ENCODE peak calls at places on chromosomes 11 and 22, in five cellular contexts. H is IMR-90, E is GM12878, B is mammary epithelial cell, X is fibroblast of lung. U is an unnamed sample.
A peak's percentile ranks its signal among the peaks of the same experiment; 100 is the strongest.

GRCh38 chr11:124762624-124763155 is 600 bp upstream of the ESAM start:
- DNase-seq in B (no peak), H (no peak), E (no peak), X (no peak), U (no peak)

GRCh38 chr11:59413646-59414045 is 12.6 kb downstream of the OR5A2 start:
- DNase-seq in B (no peak), X (no peak), E (no peak), H (no peak), U (no peak)

GRCh38 chr11:126318642-126319373 is 14.9 kb downstream of the DCPS start:
- DNase-seq in B (peak; percentile 96), X (peak; percentile 96), E (peak; percentile 55), H (peak; percentile 97), U (no peak)

GRCh38 chr11:117010808-117011540 is 87.3 kb downstream of the SIK3 start:
- DNase-seq in E (no peak), H (peak; percentile 92), B (peak; percentile 95), X (peak; percentile 85), U (no peak)

GRCh38 chr11:113587318-113587739 is 112.1 kb upstream of the DRD2 start:
- DNase-seq in B (peak; percentile 50), X (no peak), H (peak; percentile 4), E (no peak), U (no peak)

GRCh38 chr11:57597461-57597892 is at the start of gene SERPING1:
- DNase-seq in B (no peak), E (no peak), X (peak; percentile 48), H (no peak), U (no peak)

GRCh38 chr11:15038963-15039362 is 34.4 kb upstream of the CALCB start:
- DNase-seq in X (peak; percentile 37), E (no peak), H (peak; percentile 15), B (peak; percentile 24), U (peak; percentile 59)

GRCh38 chr11:33987975-33988580 is 63.5 kb upstream of the CAPRIN1 start:
- DNase-seq in X (peak; percentile 90), B (peak; percentile 48), H (peak; percentile 78), E (no peak), U (peak; percentile 94)

GRCh38 chr22:20904008-20904979 is 12.9 kb upstream of the CRKL start:
- DNase-seq in X (peak; percentile 99), B (peak; percentile 98), E (no peak), H (peak; percentile 99), U (no peak)

GRCh38 chr22:19878461-19879247 is 24.0 kb upstream of the GNB1L start:
- DNase-seq in E (no peak), X (peak; percentile 59), H (peak; percentile 26), B (no peak), U (no peak)

GRCh38 chr22:33678523-33678922 is 241.8 kb downstream of the LARGE1 start:
- DNase-seq in B (no peak), E (no peak), X (no peak), H (no peak), U (no peak)

GRCh38 chr11:86500500-86501170 is 125.9 kb downstream of the CCDC81 start:
- DNase-seq in H (no peak), X (no peak), B (no peak), E (no peak), U (no peak)

GRCh38 chr11:12717851-12718291 is 43.6 kb downstream of the TEAD1 start:
- DNase-seq in H (no peak), B (peak; percentile 76), E (peak; percentile 74), X (no peak), U (no peak)

GRCh38 chr11:95330332-95330731 is 99.3 kb upstream of the SESN3 start:
- DNase-seq in B (no peak), X (no peak), H (no peak), E (no peak), U (no peak)

GRCh38 chr11:63841554-63841953 is 2.6 kb downstream of the MARK2 start:
- DNase-seq in E (no peak), B (peak; percentile 71), H (peak; percentile 22), X (no peak), U (no peak)

GRCh38 chr11:74453373-74453975 is 13.9 kb downstream of the KCNE3 start:
- DNase-seq in E (peak; percentile 9), X (peak; percentile 72), B (peak; percentile 31), H (peak; percentile 63), U (peak; percentile 86)

GRCh38 chr11:94910779-94911178 is 62.6 kb downstream of the CWC15 start:
- DNase-seq in H (peak; percentile 88), B (no peak), X (peak; percentile 61), E (no peak), U (no peak)

GRCh38 chr11:86408845-86409244 is 34.2 kb downstream of the CCDC81 start:
- DNase-seq in H (no peak), B (no peak), E (no peak), X (peak; percentile 5), U (no peak)

GRCh38 chr11:2846056-2846455 is 39.5 kb downstream of the CDKN1C start:
- DNase-seq in B (no peak), E (no peak), X (no peak), H (peak; percentile 48), U (no peak)

GRCh38 chr11:28738549-28738948 is 630.4 kb downstream of the METTL15 start:
- DNase-seq in B (peak; percentile 73), H (peak; percentile 34), E (no peak), X (no peak), U (no peak)

GRCh38 chr11:128929991-128930390 is 12.7 kb downstream of the TP53AIP1 start:
- DNase-seq in E (no peak), X (no peak), H (peak; percentile 73), B (no peak), U (no peak)

GRCh38 chr22:24107668-24108067 is 73.6 kb upstream of the SUSD2 start:
- DNase-seq in B (peak; percentile 53), H (peak; percentile 90), X (peak; percentile 92), E (no peak), U (no peak)

GRCh38 chr11:36010010-36010740 is 66.3 kb downstream of the LDLRAD3 start:
- DNase-seq in X (peak; percentile 80), H (peak; percentile 57), B (peak; percentile 45), E (no peak), U (no peak)

GRCh38 chr11:92129811-92130210 is 94.8 kb upstream of the FAT3 start:
- DNase-seq in B (no peak), H (no peak), X (no peak), E (no peak), U (no peak)

GRCh38 chr11:128487978-128488377 is 99.4 kb downstream of the ETS1 start:
- DNase-seq in B (no peak), X (no peak), E (no peak), H (no peak), U (no peak)

GRCh38 chr22:23608583-23608982 is 23.5 kb downstream of the DRICH1 start:
- DNase-seq in E (no peak), B (no peak), H (peak; percentile 39), X (peak; percentile 10), U (no peak)

GRCh38 chr22:36470994-36471331 is 10.5 kb downstream of the TXN2 start:
- DNase-seq in X (peak; percentile 58), B (no peak), E (no peak), H (peak; percentile 73), U (no peak)

GRCh38 chr11:36404831-36405230 is 105.2 kb downstream of the TRAF6 start:
- DNase-seq in B (no peak), X (peak; percentile 20), H (peak; percentile 28), E (no peak), U (no peak)

GRCh38 chr11:57511741-57512430 is 3.6 kb downstream of the SLC43A1 start:
- DNase-seq in H (no peak), X (no peak), E (no peak), B (no peak), U (peak; percentile 87)

GRCh38 chr22:35043251-35043931 is 22.6 kb upstream of the ISX start:
- DNase-seq in E (no peak), H (no peak), X (no peak), B (no peak), U (peak; percentile 79)

GRCh38 chr22:17823226-17823625 is 49.0 kb upstream of the BID start:
- DNase-seq in B (no peak), H (no peak), E (no peak), X (no peak), U (no peak)

GRCh38 chr11:22778642-22779041 is 51.0 kb downstream of the SVIP start:
- DNase-seq in E (no peak), X (no peak), H (no peak), B (no peak), U (no peak)

GRCh38 chr22:37848587-37849088 is 581 bp upstream of the EIF3L start:
- DNase-seq in H (peak; percentile 16), X (peak; percentile 48), B (peak; percentile 20), E (no peak), U (peak; percentile 45)

GRCh38 chr22:47352920-47353700 is 590.7 kb downstream of the TBC1D22A start:
- DNase-seq in H (no peak), E (no peak), X (no peak), B (no peak), U (no peak)

GRCh38 chr22:50469377-50470305 is 5.2 kb downstream of the SBF1 start:
- DNase-seq in X (peak; percentile 17), E (peak; percentile 87), H (peak; percentile 13), B (peak; percentile 84), U (peak; percentile 92)

GRCh38 chr22:27337676-27338075 is 463.9 kb downstream of the MN1 start:
- DNase-seq in X (no peak), B (no peak), E (no peak), H (no peak), U (no peak)
- H3K9me3 ChIP-seq in X (no peaks in the 10 kb centered on the region), B (peaks cover 5% of the 10 kb centered on the region), E (no peaks in the 10 kb centered on the region), H (peaks cover 3% of the 10 kb centered on the region), U (peaks cover 7% of the 10 kb centered on the region)

GRCh38 chr11:64923151-64923661 is 1.3 kb upstream of the PPP2R5B start:
- DNase-seq in B (no peak), E (no peak), H (no peak), X (no peak), U (no peak)
- H2AFZ ChIP-seq in B (peak overlapping the region; percentile 98), E (no peak overlapping the region), H (peak overlapping the region; percentile 100), X (peak overlapping the region; percentile 99), U (no peak overlapping the region)

GRCh38 chr11:102587722-102588121 is 37.4 kb downstream of the MMP20 start:
- DNase-seq in B (no peak), X (no peak), E (no peak), H (no peak), U (no peak)

GRCh38 chr11:102591160-102591718 is 33.9 kb downstream of the MMP20 start:
- DNase-seq in X (no peak), B (no peak), H (no peak), E (no peak), U (no peak)

GRCh38 chr11:102589047-102589459 is 36.1 kb downstream of the MMP20 start:
- DNase-seq in E (peak; percentile 78), X (no peak), B (no peak), H (no peak), U (no peak)

GRCh38 chr11:102592634-102593581 is 32.2 kb downstream of the MMP20 start:
- DNase-seq in X (peak; percentile 33), H (peak; percentile 20), B (peak; percentile 35), E (no peak), U (peak; percentile 84)

DNA sequence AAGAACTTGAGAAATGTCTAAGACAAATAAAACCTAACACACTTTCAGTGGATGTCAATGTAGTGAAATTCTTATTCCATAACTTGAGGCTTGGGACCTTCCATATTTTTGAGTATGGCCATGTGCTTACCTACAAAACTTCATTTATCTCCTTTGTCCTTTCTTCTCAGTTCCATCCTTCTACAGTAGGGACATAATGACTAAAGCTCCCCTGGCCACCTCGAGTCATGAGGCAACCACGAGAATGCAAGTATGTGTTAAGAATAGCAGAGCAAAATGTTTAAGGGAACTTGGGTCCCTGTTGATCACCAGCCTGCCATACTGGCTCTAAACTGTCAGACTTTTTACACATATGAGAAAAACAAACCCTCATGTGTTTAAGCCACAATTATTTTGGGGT is 34.5 kb downstream of the MMP20 start:
- DNase-seq in H (no peak), X (no peak), E (no peak), B (no peak), U (no peak)
- H3K27ac ChIP-seq in H (no peak overlapping the region), X (no peak overlapping the region), E (no peak overlapping the region), B (no peak overlapping the region), U (no peak overlapping the region)

GRCh38 chr11:50170115-50170514 is 137.4 kb downstream of the OR4C45 start:
- DNase-seq in E (no peak), X (no peak), B (no peak), H (no peak), U (no peak)
- H3K9me3 ChIP-seq in E (no peaks in the 10 kb centered on the region), X (no peaks in the 10 kb centered on the region), B (peaks cover 27% of the 10 kb centered on the region), H (peaks cover 10% of the 10 kb centered on the region), U (no peaks in the 10 kb centered on the region)